ENCODE peak calls at places on chromosomes 13 and 19, in six cellular contexts. T is nucleus accumbens; A is KBM-7; P is right atrium auricular region; V is activated naive CD4-positive, alpha-beta T cell treated with anti-CD3 and anti-CD28 coated beads, Interleukin-2, amount 50 U/mL, for 16 hours; G is stimulated activated CD8-positive, alpha-beta memory T cell treated with anti-CD3 and anti-CD28 coated beads, Interleukin-15, amount 100 ng/mL, for 4 hours. F is an unnamed sample.

GRCh38 chr13:36385471-36385870 is 39.3 kb upstream of the SPART start:
- DNase-seq in T (no peak), A (no peak), P (no peak), V (no peak), G (no peak), F (no peak)

GRCh38 chr13:113560645-113561416 is 23.7 kb upstream of the TFDP1 start:
- DNase-seq in T (no peak), A (no peak), P (peak; percentile 54), V (no peak), G (no peak), F (no peak)

GRCh38 chr19:55255618-55256423 is 3.0 kb downstream of the PPP6R1 start:
- DNase-seq in T (no peak), A (peak; percentile 77), P (no peak), V (peak; percentile 57), G (no peak), F (no peak)

GRCh38 chr19:36030264-36031148 is 2.2 kb downstream of the CLIP3 start:
- DNase-seq in T (no peak), A (no peak), P (no peak), V (no peak), G (no peak), F (peak; percentile 0)

GRCh38 chr19:2252481-2253105 is 3.5 kb downstream of the AMH start:
- DNase-seq in T (no peak), A (no peak), P (no peak), V (no peak), G (no peak), F (no peak)

GRCh38 chr19:6693681-6694080 is 23.7 kb upstream of the TNFSF14 start:
- DNase-seq in T (no peak), A (no peak), P (no peak), V (no peak), G (no peak), F (no peak)

GRCh38 chr19:36577271-36577996 is 4.3 kb upstream of the ZNF529 start:
- DNase-seq in T (no peak), A (no peak), P (no peak), V (no peak), G (no peak), F (no peak)

GRCh38 chr13:30673669-30674521 is 56.2 kb downstream of the USPL1 start:
- DNase-seq in T (peak; percentile 89), A (peak; percentile 93), P (peak; percentile 91), V (peak; percentile 88), G (peak; percentile 73), F (no peak)

GRCh38 chr13:40981361-40981760 is 37.8 kb downstream of the ELF1 start:
- DNase-seq in T (no peak), A (peak; percentile 70), P (no peak), V (no peak), G (no peak), F (no peak)

GRCh38 chr13:45441633-45442032 is 23.1 kb upstream of the COG3 start:
- DNase-seq in T (no peak), A (peak; percentile 33), P (no peak), V (no peak), G (no peak), F (no peak)

GRCh38 chr13:64362564-64362963 is 2867.6 kb downstream of the PCDH9 start:
- DNase-seq in T (no peak), A (no peak), P (no peak), V (no peak), G (no peak), F (no peak)

GRCh38 chr13:30047154-30047874 is 196.9 kb upstream of the UBL3 start:
- DNase-seq in T (no peak), A (peak; percentile 67), P (no peak), V (no peak), G (no peak), F (no peak)

GRCh38 chr19:3451451-3451866 is 28.9 kb downstream of the SMIM24 start:
- DNase-seq in T (no peak), A (no peak), P (no peak), V (no peak), G (no peak), F (no peak)

GRCh38 chr19:401836-402535 is 7.0 kb downstream of the C2CD4C start:
- DNase-seq in T (no peak), A (no peak), P (no peak), V (no peak), G (no peak), F (no peak)

GRCh38 chr13:62747152-62747551 is 1331.5 kb upstream of the PCDH20 start:
- DNase-seq in T (no peak), A (no peak), P (no peak), V (no peak), G (no peak), F (no peak)

GRCh38 chr19:18427080-18427751 is 8.0 kb downstream of the SSBP4 start:
- DNase-seq in T (no peak), A (no peak), P (no peak), V (no peak), G (no peak), F (no peak)

GRCh38 chr13:110913322-110913721 is 1.5 kb downstream of the ANKRD10 start:
- DNase-seq in T (no peak), A (peak; percentile 42), P (no peak), V (no peak), G (no peak), F (no peak)

GRCh38 chr19:11096210-11096841 is 7.1 kb downstream of the LDLR start:
- DNase-seq in T (no peak), A (peak; percentile 47), P (no peak), V (peak; percentile 31), G (no peak), F (no peak)

GRCh38 chr19:40754611-40755247 is 3.7 kb downstream of the SNRPA start:
- DNase-seq in T (peak; percentile 24), A (no peak), P (no peak), V (peak; percentile 77), G (peak; percentile 45), F (no peak)

GRCh38 chr19:47068876-47069406 is 20.5 kb upstream of the TMEM160 start:
- DNase-seq in T (no peak), A (no peak), P (no peak), V (no peak), G (no peak), F (no peak)

GRCh38 chr19:11322269-11323024 is 17.0 kb downstream of the RAB3D start:
- DNase-seq in T (no peak), A (peak; percentile 81), P (no peak), V (no peak), G (no peak), F (no peak)

F was measured in cerebellar nuclear complex.